ENCODE peak calls at places on chromosomes 3 and 15, in six cellular contexts. E is GM04504; H is foreskin fibroblast; C is colonic mucosa; S is stimulated activated naive CD8-positive, alpha-beta T cell treated with anti-CD3 and anti-CD28 coated beads, Interleukin-15, Interleukin-2, amounts not matched to agents 100 U/mL and 50 U/mL, for 24 hours; I is myocyte. U is an unnamed sample.

GRCh38 chr3:9846931-9847488 is 3.2 kb upstream of the RPUSD3 start:
- DNase-seq in E (no peak), H (no peak), C (no peak), S (no peak), I (no peak), U (no peak)

GRCh38 chr3:36546196-36546595 is 165.9 kb downstream of the STAC start:
- DNase-seq in E (no peak), H (no peak), C (no peak), S (no peak), I (peak; percentile 48), U (no peak)

GRCh38 chr3:45078910-45079522 is 52.9 kb downstream of the CLEC3B start:
- DNase-seq in E (no peak), H (no peak), C (peak; percentile 53), S (no peak), I (no peak), U (peak; percentile 49)

GRCh38 chr15:63157891-63158431 is 684 bp upstream of the RPS27L start:
- DNase-seq in E (peak; percentile 64), H (peak; percentile 75), C (peak; percentile 69), S (peak; percentile 38), I (peak; percentile 85), U (peak; percentile 31)

GRCh38 chr3:177838951-177839350 is 641.7 kb upstream of the TBL1XR1 start:
- DNase-seq in E (no peak), H (no peak), C (no peak), S (no peak), I (no peak), U (no peak)

GRCh38 chr3:196323723-196324122 is 5.7 kb upstream of the DYNLT2B start:
- DNase-seq in E (no peak), H (peak; percentile 30), C (no peak), S (no peak), I (peak; percentile 90), U (no peak)

GRCh38 chr15:40928975-40929729 is at the start of gene DLL4:
- DNase-seq in E (no peak), H (peak; percentile 59), C (peak; percentile 89), S (peak; percentile 40), I (peak; percentile 37), U (peak; percentile 74)

GRCh38 chr3:194875581-194876402 is 190.1 kb downstream of the FAM43A start:
- DNase-seq in E (no peak), H (peak; percentile 65), C (no peak), S (no peak), I (no peak), U (no peak)

GRCh38 chr15:60815321-60815720 is 336.4 kb upstream of the ICE2 start:
- DNase-seq in E (no peak), H (no peak), C (no peak), S (no peak), I (no peak), U (no peak)

GRCh38 chr15:20272422-20273184 is 269.0 kb downstream of the GOLGA6L6 start:
- DNase-seq in E (no peak), H (no peak), C (no peak), S (no peak), I (no peak), U (no peak)

GRCh38 chr3:169863458-169863899 is 6.3 kb downstream of the LRRC31 start:
- DNase-seq in E (peak; percentile 39), H (peak; percentile 36), C (peak; percentile 87), S (peak; percentile 65), I (peak; percentile 72), U (peak; percentile 84)

GRCh38 chr15:67134577-67135492 is 69.4 kb downstream of the SMAD3 start:
- DNase-seq in E (no peak), H (no peak), C (peak; percentile 31), S (no peak), I (no peak), U (no peak)

GRCh38 chr15:101026686-101027272 is 107.6 kb downstream of the LRRK1 start:
- DNase-seq in E (no peak), H (no peak), C (peak; percentile 13), S (no peak), I (no peak), U (peak; percentile 17)

GRCh38 chr15:40108061-40108854 is 421 bp downstream of the BMF start:
- DNase-seq in E (no peak), H (no peak), C (peak; percentile 70), S (peak; percentile 26), I (peak; percentile 73), U (peak; percentile 56)

GRCh38 chr3:38651153-38651789 is 1.8 kb upstream of the SCN5A start:
- DNase-seq in E (no peak), H (peak; percentile 41), C (peak; percentile 80), S (peak; percentile 77), I (peak; percentile 75), U (peak; percentile 68)

GRCh38 chr3:196968233-196969000 is at the start of gene PIGZ:
- DNase-seq in E (no peak), H (peak; percentile 41), C (peak; percentile 63), S (peak; percentile 59), I (peak; percentile 49), U (peak; percentile 54)

GRCh38 chr15:101067660-101068522 is 148.7 kb downstream of the LRRK1 start:
- DNase-seq in E (no peak), H (no peak), C (no peak), S (no peak), I (no peak), U (no peak)

GRCh38 chr3:39189648-39190269 is 2.6 kb downstream of the XIRP1 start:
- DNase-seq in E (no peak), H (peak; percentile 41), C (peak; percentile 70), S (peak; percentile 61), I (peak; percentile 73), U (peak; percentile 79)

GRCh38 chr3:52210550-52211046 is 12.6 kb downstream of the ALAS1 start:
- DNase-seq in E (no peak), H (peak; percentile 39), C (peak; percentile 46), S (no peak), I (no peak), U (peak; percentile 41)

GRCh38 chr15:36814708-36815107 is 235.3 kb downstream of the CDIN1 start:
- DNase-seq in E (no peak), H (no peak), C (no peak), S (no peak), I (no peak), U (no peak)

GRCh38 chr3:30644615-30645014 is 38.2 kb downstream of the TGFBR2 start:
- DNase-seq in E (peak; percentile 59), H (peak; percentile 60), C (peak; percentile 48), S (peak; percentile 52), I (peak; percentile 70), U (peak; percentile 40)

GRCh38 chr3:15892828-15893227 is 95.0 kb upstream of the ANKRD28 start:
- DNase-seq in E (no peak), H (peak; percentile 32), C (no peak), S (no peak), I (no peak), U (no peak)

GRCh38 chr15:88066758-88067157 is 189.8 kb downstream of the NTRK3 start:
- DNase-seq in E (no peak), H (no peak), C (no peak), S (no peak), I (no peak), U (no peak)

GRCh38 chr15:66598095-66598815 is 32.5 kb upstream of the LCTL start:
- DNase-seq in E (no peak), H (no peak), C (no peak), S (no peak), I (no peak), U (no peak)

GRCh38 chr3:55718475-55718874 is 231.4 kb upstream of the WNT5A start:
- DNase-seq in E (no peak), H (peak; percentile 50), C (no peak), S (no peak), I (peak; percentile 13), U (no peak)

GRCh38 chr3:186519021-186519658 is 25.0 kb downstream of the CRYGS start:
- DNase-seq in E (no peak), H (no peak), C (no peak), S (peak; percentile 61), I (no peak), U (no peak)

GRCh38 chr3:74602471-74602870 is 12.0 kb downstream of the CNTN3 start:
- DNase-seq in E (no peak), H (no peak), C (no peak), S (no peak), I (no peak), U (no peak)

GRCh38 chr3:126668450-126669401 is 13.8 kb upstream of the TXNRD3 start:
- DNase-seq in E (no peak), H (no peak), C (no peak), S (no peak), I (no peak), U (no peak)

GRCh38 chr15:56871180-56871579 is 47.3 kb upstream of the TCF12 start:
- DNase-seq in E (peak; percentile 31), H (peak; percentile 63), C (no peak), S (no peak), I (peak; percentile 17), U (no peak)

GRCh38 chr15:47377465-47377864 is 339.8 kb upstream of the SEMA6D start:
- DNase-seq in E (no peak), H (no peak), C (no peak), S (no peak), I (no peak), U (no peak)

GRCh38 chr3:100210777-100211145 is 50.0 kb upstream of the TBC1D23 start:
- DNase-seq in E (peak; percentile 85), H (peak; percentile 73), C (no peak), S (no peak), I (peak; percentile 87), U (no peak)

GRCh38 chr3:100590114-100590839 is 19.1 kb upstream of the ADGRG7 start:
- DNase-seq in E (peak; percentile 58), H (peak; percentile 59), C (peak; percentile 80), S (peak; percentile 56), I (peak; percentile 78), U (peak; percentile 61)

GRCh38 chr3:12818273-12818672 is 21.8 kb downstream of the CAND2 start:
- DNase-seq in E (no peak), H (no peak), C (no peak), S (no peak), I (no peak), U (no peak)

GRCh38 chr3:123258811-123259420 is 57.2 kb downstream of the SEC22A start:
- DNase-seq in E (peak; percentile 35), H (peak; percentile 37), C (no peak), S (no peak), I (peak; percentile 60), U (no peak)

GRCh38 chr3:132641837-132642538 is 17.6 kb downstream of the ACAD11 start:
- DNase-seq in E (peak; percentile 38), H (peak; percentile 34), C (no peak), S (no peak), I (peak; percentile 64), U (no peak)

GRCh38 chr3:46208167-46208704 is at the start of gene CCR1:
- DNase-seq in E (peak; percentile 12), H (peak; percentile 28), C (peak; percentile 35), S (peak; percentile 70), I (peak; percentile 52), U (no peak)

GRCh38 chr3:170320471-170321121 is 36.9 kb upstream of the SKIL start:
- DNase-seq in E (no peak), H (no peak), C (no peak), S (no peak), I (no peak), U (no peak)

GRCh38 chr3:158918008-158918407 is 116.2 kb downstream of the MFSD1 start:
- DNase-seq in E (peak; percentile 66), H (peak; percentile 78), C (peak; percentile 48), S (peak; percentile 12), I (peak; percentile 86), U (peak; percentile 46)

U was measured in stomach.